ENCODE peak calls at places on chromosome 7, in eight cellular contexts. P is ascending aorta; T is CD4-positive, alpha-beta T cell; L is neural progenitor cell; U is cardiac fibroblast; M is GM20000; S is mucosa of descending colon; I is endothelial cell of umbilical vein. J is an unnamed sample.

GRCh38 chr7:31368620-31369019 is 28.1 kb upstream of the NEUROD6 start:
- DNase-seq in L (no peak), T (no peak), I (no peak), U (no peak), M (no peak), S (no peak), P (no peak), J (no peak)

GRCh38 chr7:16811555-16811954 is 6.8 kb upstream of the AGR2 start:
- DNase-seq in I (peak), P (no peak), S (no peak), T (no peak), L (no peak), U (peak), M (no peak), J (peak)

GRCh38 chr7:130444230-130444629 is 3.4 kb upstream of the CEP41 start:
- DNase-seq in U (peak), S (no peak), M (no peak), T (no peak), P (no peak), I (no peak), L (no peak), J (no peak)

GRCh38 chr7:108132551-108133265 is 2.5 kb upstream of the LAMB4 start:
- DNase-seq in P (no peak), U (no peak), I (no peak), T (no peak), M (no peak), L (peak), S (no peak), J (peak)

GRCh38 chr7:108014200-108014599 is 11.2 kb upstream of the LAMB1 start:
- DNase-seq in L (no peak), M (no peak), T (no peak), U (peak), P (no peak), S (no peak), I (no peak), J (no peak)

GRCh38 chr7:88344956-88345832 is 38.5 kb upstream of the STEAP4 start:
- DNase-seq in U (peak), M (peak), P (no peak), S (peak), I (peak), T (no peak), L (peak), J (peak)

GRCh38 chr7:43869898-43870240 is 552 bp upstream of the MRPS24 start:
- DNase-seq in L (no peak), P (peak), M (no peak), S (no peak), I (no peak), U (peak), T (no peak), J (peak)

GRCh38 chr7:130418306-130418705 is 22.5 kb downstream of the CEP41 start:
- DNase-seq in M (no peak), P (no peak), T (no peak), S (no peak), U (no peak), L (no peak), I (no peak), J (peak)

GRCh38 chr7:111364413-111364812 is 197.9 kb downstream of the IMMP2L start:
- DNase-seq in U (peak), L (no peak), I (no peak), P (no peak), S (no peak), M (no peak), T (no peak), J (peak)

GRCh38 chr7:135911091-135911490 is 66.1 kb downstream of the MTPN start:
- DNase-seq in T (no peak), P (no peak), L (peak), I (no peak), S (no peak), U (no peak), M (no peak), J (no peak)

GRCh38 chr7:156031679-156032478 is 219.6 kb upstream of the SHH start:
- DNase-seq in S (no peak), U (no peak), I (no peak), T (no peak), L (no peak), P (no peak), M (no peak), J (no peak)

GRCh38 chr7:115087437-115087836 is 165.5 kb downstream of the MDFIC start:
- DNase-seq in S (no peak), P (no peak), M (no peak), T (no peak), L (no peak), U (peak), I (peak), J (peak)

GRCh38 chr7:100475549-100475948 is 3.5 kb downstream of the TSC22D4 start:
- DNase-seq in I (no peak), L (no peak), M (peak), U (no peak), P (no peak), S (peak), T (no peak), J (no peak)

GRCh38 chr7:48299580-48300169 is 128.4 kb downstream of the ABCA13 start:
- DNase-seq in M (peak), L (peak), S (no peak), U (peak), I (peak), P (no peak), T (no peak), J (peak)

GRCh38 chr7:105866124-105866801 is 10.1 kb downstream of the ATXN7L1 start:
- DNase-seq in S (no peak), T (no peak), M (no peak), I (no peak), U (no peak), P (no peak), L (no peak), J (no peak)

GRCh38 chr7:7681191-7681935 is 37.0 kb downstream of the RPA3 start:
- DNase-seq in T (peak), U (peak), S (no peak), P (no peak), L (peak), I (peak), M (peak), J (peak)

GRCh38 chr7:27194641-27195379 is 5.1 kb downstream of the HOXA13 start:
- DNase-seq in P (peak), U (no peak), T (no peak), L (no peak), M (no peak), I (no peak), S (no peak), J (no peak)

GRCh38 chr7:2934211-2934731 is 90.2 kb upstream of the GNA12 start:
- DNase-seq in P (no peak), S (no peak), I (peak), T (no peak), L (no peak), M (no peak), U (peak), J (peak)
- TF ChIP-seq CTCF in P (no peak), S (no peak), I (peak), T (no peak), L (no peak), M (no peak), U (peak), J (peak)

GRCh38 chr7:34673066-34673465 is 15.0 kb downstream of the NPSR1 start:
- DNase-seq in I (no peak), L (no peak), U (no peak), T (no peak), S (no peak), P (no peak), M (no peak), J (no peak)

GRCh38 chr7:34677491-34677890 is 19.5 kb downstream of the NPSR1 start:
- DNase-seq in T (no peak), L (no peak), S (no peak), I (no peak), U (no peak), P (no peak), M (no peak), J (no peak)

GRCh38 chr7:34672430-34672829 is 14.4 kb downstream of the NPSR1 start:
- DNase-seq in S (no peak), L (no peak), M (no peak), U (peak), I (peak), P (no peak), T (no peak), J (peak)

GRCh38 chr7:34675749-34676374 is 17.8 kb downstream of the NPSR1 start:
- DNase-seq in S (no peak), P (no peak), I (peak), L (peak), M (peak), T (no peak), U (peak), J (peak)
- TF ChIP-seq CTCF in S (no peak), P (peak), I (peak), L (peak), M (peak), T (no peak), U (peak), J (peak)

DNA sequence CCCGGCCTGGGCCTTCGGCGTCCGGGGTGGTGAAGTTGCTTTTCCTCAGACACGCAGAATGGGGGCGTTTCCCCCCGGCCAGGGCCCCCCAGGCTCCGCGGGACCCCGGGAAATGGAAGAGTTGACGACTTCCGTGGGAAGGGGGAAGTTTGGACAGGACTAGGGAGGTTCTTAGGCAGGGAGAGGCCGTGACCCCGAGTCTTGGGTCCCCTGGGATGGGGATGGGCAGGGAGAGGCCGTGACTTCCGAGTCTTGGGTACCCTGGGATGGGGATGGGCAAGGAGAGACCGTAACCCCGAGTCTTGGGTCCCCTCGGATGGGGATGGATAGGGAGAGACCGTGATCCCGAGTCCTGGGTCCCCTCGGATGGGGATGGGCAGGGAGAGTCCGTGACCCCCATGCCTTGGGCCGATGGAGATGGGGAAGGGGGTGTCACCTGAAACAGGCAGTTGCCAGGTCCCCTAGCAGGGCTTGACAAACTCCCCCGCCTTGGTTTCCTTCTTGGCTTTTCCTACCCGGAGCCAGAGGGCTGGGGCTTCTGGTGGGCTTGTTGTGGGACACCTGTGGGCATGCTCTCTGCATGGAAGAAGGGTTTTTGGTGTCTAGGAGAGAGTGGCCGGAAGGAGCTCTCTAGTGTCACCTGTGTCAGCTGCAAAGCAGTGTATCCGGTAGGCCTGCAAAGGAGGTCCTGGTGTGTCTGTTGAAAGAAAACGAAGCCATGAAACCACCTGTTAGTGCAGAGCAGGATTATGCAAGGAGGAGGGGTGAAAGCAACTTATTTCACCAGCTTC is 1.1 kb downstream of the TRRAP start:
- DNase-seq in L (peak), U (peak), I (no peak), P (no peak), T (peak), M (peak), S (no peak), J (peak)
- TF ChIP-seq CTCF in L (peak), U (no peak), I (no peak), P (no peak), T (peak), M (peak), S (no peak), J (no peak)

GRCh38 chr7:137169282-137169698 is 174.2 kb downstream of the PTN start:
- DNase-seq in U (peak), S (no peak), I (peak), M (no peak), T (no peak), L (peak), P (peak), J (peak)
- TF ChIP-seq CTCF in U (peak), S (no peak), I (peak), M (no peak), T (no peak), L (peak), P (peak), J (peak)

GRCh38 chr7:157302314-157302711 is 34.5 kb upstream of the DNAJB6 start:
- DNase-seq in T (peak), P (peak), U (no peak), I (no peak), M (peak), L (no peak), S (peak), J (peak)

GRCh38 chr7:157297071-157297638 is 39.6 kb upstream of the DNAJB6 start:
- DNase-seq in S (no peak), M (no peak), P (no peak), L (no peak), I (no peak), U (no peak), T (no peak), J (no peak)

GRCh38 chr7:157299317-157299612 is 37.5 kb upstream of the DNAJB6 start:
- DNase-seq in M (no peak), T (no peak), I (no peak), S (no peak), P (no peak), U (no peak), L (no peak), J (no peak)

GRCh38 chr7:157300406-157300770 is 36.4 kb upstream of the DNAJB6 start:
- DNase-seq in S (no peak), U (no peak), L (no peak), M (no peak), I (no peak), T (no peak), P (no peak), J (no peak)

DNA sequence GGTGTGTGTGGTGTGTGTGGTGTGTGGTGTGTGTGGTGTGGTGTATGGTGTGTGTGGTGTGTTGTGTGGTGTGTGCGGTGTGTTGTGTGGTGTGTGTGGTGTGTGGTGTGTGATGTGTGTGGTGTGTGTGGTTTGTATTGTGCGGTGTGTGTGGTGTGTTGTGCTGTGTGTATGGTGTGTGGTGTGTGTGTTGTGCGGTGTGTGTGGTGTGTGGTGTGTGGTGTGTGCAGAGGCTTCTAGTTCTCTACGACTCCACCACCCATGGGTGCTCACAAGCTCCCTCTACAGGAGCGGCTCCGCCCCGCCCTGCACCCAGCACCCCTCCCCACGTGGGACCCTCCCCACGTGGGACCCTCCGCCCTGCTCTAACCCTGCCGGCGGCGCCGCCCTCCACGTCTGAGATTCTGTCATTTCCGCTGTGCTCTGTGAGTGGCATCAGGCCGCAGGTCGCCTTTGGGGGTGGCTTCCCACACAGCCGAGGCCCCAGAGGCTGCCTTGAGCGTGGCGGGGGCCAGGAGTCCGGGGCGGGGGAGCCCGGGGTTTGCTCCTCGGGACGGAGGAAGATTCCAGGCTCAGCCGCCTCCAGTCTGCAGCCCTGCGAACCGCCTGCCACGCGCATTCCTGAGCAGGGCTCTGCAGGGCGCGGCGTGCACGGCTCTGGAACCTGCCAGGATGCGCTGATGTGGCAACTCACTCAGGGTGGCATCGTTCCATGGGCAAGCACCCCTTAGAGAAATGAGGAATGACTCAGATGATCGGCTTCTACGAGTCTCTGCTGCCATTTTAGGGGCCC is 37.0 kb upstream of the DNAJB6 start:
- DNase-seq in T (peak), L (no peak), S (no peak), U (peak), M (no peak), P (no peak), I (no peak), J (peak)
- TF ChIP-seq CTCF in T (no peak), L (peak), S (no peak), U (no peak), M (no peak), P (no peak), I (no peak), J (peak)

J was measured in MCF 10A.